ENCODE peak calls at places on chromosomes 5 and 9, in nine cellular contexts. One of them, this sample, is unnamed.
A peak's percentile ranks its signal among the peaks of the same experiment; 100 is the strongest.

GRCh38 chr5:74765201-74765600 is 1.7 kb downstream of the GFM2 start:
- DNase-seq in stomach: no peak
- DNase-seq in heart left ventricle: no peak
- DNase-seq in K562: peak; percentile 10
- DNase-seq in breast epithelium: no peak
- DNase-seq in IMR-90: no peak
- DNase-seq in adrenal gland: no peak
- DNase-seq in esophagus squamous epithelium: no peak
- DNase-seq in thyroid gland: no peak
- DNase-seq in this sample: no peak

GRCh38 chr9:92988215-92988731 is 41.0 kb downstream of the FGD3 start:
- DNase-seq in stomach: no peak
- DNase-seq in heart left ventricle: no peak
- DNase-seq in K562: no peak
- DNase-seq in breast epithelium: peak; percentile 11
- DNase-seq in IMR-90: no peak
- DNase-seq in adrenal gland: no peak
- DNase-seq in esophagus squamous epithelium: no peak
- DNase-seq in thyroid gland: no peak
- DNase-seq in this sample: no peak

GRCh38 chr5:132138260-132138659 is 64.7 kb downstream of the CSF2 start:
- DNase-seq in stomach: no peak
- DNase-seq in heart left ventricle: no peak
- DNase-seq in K562: no peak
- DNase-seq in breast epithelium: no peak
- DNase-seq in IMR-90: peak; percentile 67
- DNase-seq in adrenal gland: no peak
- DNase-seq in esophagus squamous epithelium: no peak
- DNase-seq in thyroid gland: no peak
- DNase-seq in this sample: no peak

GRCh38 chr5:173969167-173970049 is 19.6 kb upstream of the C5orf47 start:
- DNase-seq in stomach: no peak
- DNase-seq in heart left ventricle: no peak
- DNase-seq in K562: peak; percentile 36
- DNase-seq in breast epithelium: no peak
- DNase-seq in IMR-90: peak; percentile 88
- DNase-seq in adrenal gland: no peak
- DNase-seq in esophagus squamous epithelium: no peak
- DNase-seq in thyroid gland: peak; percentile 41
- DNase-seq in this sample: no peak

GRCh38 chr5:132883261-132883834 is 9.9 kb downstream of the LEAP2 start:
- DNase-seq in stomach: peak; percentile 55
- DNase-seq in heart left ventricle: peak; percentile 49
- DNase-seq in K562: peak; percentile 79
- DNase-seq in breast epithelium: peak; percentile 39
- DNase-seq in IMR-90: peak; percentile 74
- DNase-seq in adrenal gland: peak; percentile 73
- DNase-seq in esophagus squamous epithelium: no peak
- DNase-seq in thyroid gland: peak; percentile 50
- DNase-seq in this sample: peak; percentile 51

GRCh38 chr9:134677743-134678142 is 36.1 kb downstream of the COL5A1 start:
- DNase-seq in stomach: no peak
- DNase-seq in heart left ventricle: no peak
- DNase-seq in K562: no peak
- DNase-seq in breast epithelium: no peak
- DNase-seq in IMR-90: no peak
- DNase-seq in adrenal gland: no peak
- DNase-seq in esophagus squamous epithelium: no peak
- DNase-seq in thyroid gland: no peak
- DNase-seq in this sample: no peak

GRCh38 chr5:135551593-135552447 is 16.1 kb upstream of the NEUROG1 start:
- DNase-seq in stomach: peak; percentile 78
- DNase-seq in heart left ventricle: peak; percentile 68
- DNase-seq in K562: peak; percentile 80
- DNase-seq in breast epithelium: peak; percentile 49
- DNase-seq in IMR-90: peak; percentile 75
- DNase-seq in adrenal gland: peak; percentile 84
- DNase-seq in esophagus squamous epithelium: no peak
- DNase-seq in thyroid gland: peak; percentile 70
- DNase-seq in this sample: peak; percentile 67

GRCh38 chr9:489198-490197 is 274.8 kb downstream of the DOCK8 start:
- DNase-seq in stomach: peak; percentile 50
- DNase-seq in heart left ventricle: no peak
- DNase-seq in K562: no peak
- DNase-seq in breast epithelium: no peak
- DNase-seq in IMR-90: no peak
- DNase-seq in adrenal gland: no peak
- DNase-seq in esophagus squamous epithelium: no peak
- DNase-seq in thyroid gland: no peak
- DNase-seq in this sample: no peak

GRCh38 chr5:82540301-82540700 is 262.1 kb upstream of the RPS23 start:
- DNase-seq in stomach: no peak
- DNase-seq in heart left ventricle: no peak
- DNase-seq in K562: no peak
- DNase-seq in breast epithelium: no peak
- DNase-seq in IMR-90: no peak
- DNase-seq in adrenal gland: no peak
- DNase-seq in esophagus squamous epithelium: no peak
- DNase-seq in thyroid gland: no peak
- DNase-seq in this sample: no peak

GRCh38 chr5:33148076-33148501 is 292.7 kb upstream of the TARS1 start:
- DNase-seq in stomach: no peak
- DNase-seq in heart left ventricle: peak; percentile 49
- DNase-seq in K562: no peak
- DNase-seq in breast epithelium: no peak
- DNase-seq in IMR-90: peak; percentile 90
- DNase-seq in adrenal gland: peak; percentile 6
- DNase-seq in esophagus squamous epithelium: no peak
- DNase-seq in thyroid gland: no peak
- DNase-seq in this sample: no peak

GRCh38 chr5:173303878-173304590 is 24.2 kb downstream of the STC2 start:
- DNase-seq in stomach: no peak
- DNase-seq in heart left ventricle: no peak
- DNase-seq in K562: peak; percentile 83
- DNase-seq in breast epithelium: no peak
- DNase-seq in IMR-90: peak; percentile 74
- DNase-seq in adrenal gland: no peak
- DNase-seq in esophagus squamous epithelium: no peak
- DNase-seq in thyroid gland: no peak
- DNase-seq in this sample: no peak

GRCh38 chr5:44542470-44542869 is 153.2 kb upstream of the FGF10 start:
- DNase-seq in stomach: no peak
- DNase-seq in heart left ventricle: no peak
- DNase-seq in K562: no peak
- DNase-seq in breast epithelium: no peak
- DNase-seq in IMR-90: no peak
- DNase-seq in adrenal gland: no peak
- DNase-seq in esophagus squamous epithelium: no peak
- DNase-seq in thyroid gland: no peak
- DNase-seq in this sample: no peak

GRCh38 chr5:66494437-66494836 is 101.8 kb upstream of the MAST4 start:
- DNase-seq in stomach: no peak
- DNase-seq in heart left ventricle: no peak
- DNase-seq in K562: peak; percentile 32
- DNase-seq in breast epithelium: no peak
- DNase-seq in IMR-90: no peak
- DNase-seq in adrenal gland: no peak
- DNase-seq in esophagus squamous epithelium: no peak
- DNase-seq in thyroid gland: no peak
- DNase-seq in this sample: no peak

GRCh38 chr5:66503203-66503789 is 92.9 kb upstream of the MAST4 start:
- DNase-seq in stomach: no peak
- DNase-seq in heart left ventricle: no peak
- DNase-seq in K562: no peak
- DNase-seq in breast epithelium: no peak
- DNase-seq in IMR-90: no peak
- DNase-seq in adrenal gland: no peak
- DNase-seq in esophagus squamous epithelium: no peak
- DNase-seq in thyroid gland: no peak
- DNase-seq in this sample: no peak

DNA sequence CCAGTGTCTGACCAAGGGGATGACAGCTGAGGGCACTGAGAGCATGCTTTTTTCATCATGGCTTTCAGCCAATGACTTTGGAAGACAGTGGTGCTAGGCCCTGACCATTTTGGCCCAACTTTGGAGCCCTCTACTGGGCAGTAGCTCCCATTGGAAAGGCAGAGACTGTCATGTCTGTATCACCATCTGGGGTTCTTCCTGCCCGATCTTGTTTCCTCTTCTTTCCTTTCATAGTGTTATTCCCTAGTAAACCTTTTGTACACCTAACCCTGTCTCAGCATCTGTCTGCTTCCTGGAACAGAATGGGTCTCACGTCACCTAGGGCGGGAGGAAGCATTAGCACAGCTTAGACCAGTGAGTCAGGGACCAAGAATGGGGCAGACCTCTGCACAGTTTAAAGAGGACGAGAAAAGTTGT is 97.4 kb upstream of the MAST4 start:
- DNase-seq in stomach: no peak
- DNase-seq in heart left ventricle: peak; percentile 31
- DNase-seq in K562: peak; percentile 24
- DNase-seq in breast epithelium: no peak
- DNase-seq in IMR-90: no peak
- DNase-seq in adrenal gland: peak; percentile 57
- DNase-seq in esophagus squamous epithelium: no peak
- DNase-seq in thyroid gland: peak; percentile 31
- DNase-seq in this sample: no peak
- TF ChIP-seq CTCF in stomach: no peak
- TF ChIP-seq CTCF in heart left ventricle: peak; percentile 54
- TF ChIP-seq CTCF in K562: peak; percentile 31
- TF ChIP-seq CTCF in breast epithelium: no peak
- TF ChIP-seq CTCF in IMR-90: no peak
- TF ChIP-seq CTCF in adrenal gland: no peak
- TF ChIP-seq CTCF in esophagus squamous epithelium: no peak
- TF ChIP-seq CTCF in thyroid gland: no peak
- TF ChIP-seq CTCF in this sample: no peak

GRCh38 chr5:1594336-1595106 is 70.8 kb upstream of the LPCAT1 start:
- DNase-seq in stomach: peak; percentile 78
- DNase-seq in heart left ventricle: peak; percentile 81
- DNase-seq in K562: peak; percentile 88
- DNase-seq in breast epithelium: peak; percentile 50
- DNase-seq in IMR-90: no peak
- DNase-seq in adrenal gland: peak; percentile 73
- DNase-seq in esophagus squamous epithelium: peak; percentile 26
- DNase-seq in thyroid gland: peak; percentile 92
- DNase-seq in this sample: peak; percentile 84
- TF ChIP-seq POLR2A in stomach: no peak
- TF ChIP-seq POLR2A in heart left ventricle: no peak
- TF ChIP-seq POLR2A in K562: no peak
- TF ChIP-seq POLR2A in breast epithelium: no peak
- TF ChIP-seq POLR2A in IMR-90: no peak
- TF ChIP-seq POLR2A in adrenal gland: peak; percentile 11
- TF ChIP-seq POLR2A in esophagus squamous epithelium: no peak
- TF ChIP-seq POLR2A in thyroid gland: no peak
- TF ChIP-seq POLR2A in this sample: no peak

DNA sequence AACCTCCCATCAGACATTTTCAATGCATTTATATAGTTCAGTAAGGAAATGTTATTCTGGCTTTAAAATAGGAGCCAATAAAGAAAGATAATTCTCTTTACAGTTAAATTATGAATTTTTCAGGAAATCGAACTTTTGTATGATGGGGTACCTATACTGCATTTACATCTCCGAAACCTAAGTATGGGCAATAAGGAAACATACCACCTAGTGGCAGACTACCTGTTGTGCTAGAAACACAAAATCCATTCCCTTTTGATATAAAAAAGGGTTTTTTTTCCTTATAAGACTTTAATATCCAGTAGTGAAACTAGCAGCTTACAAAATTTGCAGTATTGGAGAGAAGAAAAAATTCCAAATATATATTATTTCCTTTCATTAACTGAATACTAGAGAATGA is 21.3 kb upstream of the VLDLR start:
- DNase-seq in stomach: no peak
- DNase-seq in heart left ventricle: no peak
- DNase-seq in K562: no peak
- DNase-seq in breast epithelium: no peak
- DNase-seq in IMR-90: no peak
- DNase-seq in adrenal gland: no peak
- DNase-seq in esophagus squamous epithelium: no peak
- DNase-seq in thyroid gland: no peak
- DNase-seq in this sample: no peak
- TF ChIP-seq CTCF in stomach: no peak
- TF ChIP-seq CTCF in heart left ventricle: peak; percentile 20
- TF ChIP-seq CTCF in K562: no peak
- TF ChIP-seq CTCF in breast epithelium: no peak
- TF ChIP-seq CTCF in IMR-90: no peak
- TF ChIP-seq CTCF in adrenal gland: no peak
- TF ChIP-seq CTCF in esophagus squamous epithelium: no peak
- TF ChIP-seq CTCF in thyroid gland: no peak
- TF ChIP-seq CTCF in this sample: no peak

GRCh38 chr5:176647030-176647869 is at the start of gene TSPAN17:
- DNase-seq in stomach: peak; percentile 100
- DNase-seq in heart left ventricle: peak; percentile 100
- DNase-seq in K562: peak; percentile 99
- DNase-seq in breast epithelium: peak; percentile 99
- DNase-seq in IMR-90: peak; percentile 98
- DNase-seq in adrenal gland: peak; percentile 100
- DNase-seq in esophagus squamous epithelium: peak; percentile 96
- DNase-seq in thyroid gland: peak; percentile 100
- DNase-seq in this sample: peak; percentile 100
- TF ChIP-seq POLR2A in stomach: no peak
- TF ChIP-seq POLR2A in heart left ventricle: peak; percentile 29
- TF ChIP-seq POLR2A in K562: peak; percentile 89
- TF ChIP-seq POLR2A in breast epithelium: no peak
- TF ChIP-seq POLR2A in IMR-90: peak; percentile 86
- TF ChIP-seq POLR2A in adrenal gland: peak; percentile 82
- TF ChIP-seq POLR2A in esophagus squamous epithelium: no peak
- TF ChIP-seq POLR2A in thyroid gland: no peak
- TF ChIP-seq POLR2A in this sample: peak; percentile 47

GRCh38 chr5:177601577-177602457 is 1.9 kb downstream of the B4GALT7 start:
- DNase-seq in stomach: peak; percentile 58
- DNase-seq in heart left ventricle: no peak
- DNase-seq in K562: no peak
- DNase-seq in breast epithelium: no peak
- DNase-seq in IMR-90: no peak
- DNase-seq in adrenal gland: peak; percentile 91
- DNase-seq in esophagus squamous epithelium: no peak
- DNase-seq in thyroid gland: no peak
- DNase-seq in this sample: no peak
- TF ChIP-seq CTCF in stomach: no peak
- TF ChIP-seq CTCF in heart left ventricle: no peak
- TF ChIP-seq CTCF in K562: peak; percentile 32
- TF ChIP-seq CTCF in breast epithelium: no peak
- TF ChIP-seq CTCF in IMR-90: no peak
- TF ChIP-seq CTCF in adrenal gland: no peak
- TF ChIP-seq CTCF in esophagus squamous epithelium: no peak
- TF ChIP-seq CTCF in thyroid gland: no peak
- TF ChIP-seq CTCF in this sample: no peak

This sample was measured in transverse colon.